ENCODE peak calls at places on chromosomes 7 and 10, in nine cellular contexts. One of them, this sample, is unnamed.

GRCh38 chr7:70776627-70777101 is 355.3 kb upstream of the GALNT17 start:
- DNase-seq in occipital lobe: peak; percentile 78
- DNase-seq in activated naive CD8-positive, alpha-beta T cell treated with anti-CD3 and anti-CD28 coated beads, Interleukin-2, amount 10 ng/mL, durations not matched to agents 7 days and 5 days: no peak
- DNase-seq in activated naive CD4-positive, alpha-beta T cell: no peak
- DNase-seq in fibroblast of mammary gland: peak; percentile 68
- DNase-seq in stomach: no peak
- DNase-seq in NCI-H187 treated with DMSO at 0.1 percent for 48 hours: no peak
- DNase-seq in left ventricle myocardium inferior: no peak
- DNase-seq in transverse colon: no peak
- DNase-seq in this sample: no peak

GRCh38 chr7:1087952-1088920 is at the start of gene GPER1:
- DNase-seq in occipital lobe: no peak
- DNase-seq in activated naive CD8-positive, alpha-beta T cell treated with anti-CD3 and anti-CD28 coated beads, Interleukin-2, amount 10 ng/mL, durations not matched to agents 7 days and 5 days: no peak
- DNase-seq in activated naive CD4-positive, alpha-beta T cell: no peak
- DNase-seq in fibroblast of mammary gland: no peak
- DNase-seq in stomach: peak; percentile 88
- DNase-seq in NCI-H187 treated with DMSO at 0.1 percent for 48 hours: no peak
- DNase-seq in left ventricle myocardium inferior: peak; percentile 58
- DNase-seq in transverse colon: peak; percentile 86
- DNase-seq in this sample: peak; percentile 72

GRCh38 chr10:77156406-77156879 is 481.2 kb downstream of the KCNMA1 start:
- DNase-seq in occipital lobe: no peak
- DNase-seq in activated naive CD8-positive, alpha-beta T cell treated with anti-CD3 and anti-CD28 coated beads, Interleukin-2, amount 10 ng/mL, durations not matched to agents 7 days and 5 days: no peak
- DNase-seq in activated naive CD4-positive, alpha-beta T cell: no peak
- DNase-seq in fibroblast of mammary gland: peak; percentile 85
- DNase-seq in stomach: no peak
- DNase-seq in NCI-H187 treated with DMSO at 0.1 percent for 48 hours: no peak
- DNase-seq in left ventricle myocardium inferior: no peak
- DNase-seq in transverse colon: peak; percentile 47
- DNase-seq in this sample: no peak

GRCh38 chr7:50869108-50869716 is 86.5 kb upstream of the GRB10 start:
- DNase-seq in occipital lobe: no peak
- DNase-seq in activated naive CD8-positive, alpha-beta T cell treated with anti-CD3 and anti-CD28 coated beads, Interleukin-2, amount 10 ng/mL, durations not matched to agents 7 days and 5 days: no peak
- DNase-seq in activated naive CD4-positive, alpha-beta T cell: no peak
- DNase-seq in fibroblast of mammary gland: peak; percentile 86
- DNase-seq in stomach: no peak
- DNase-seq in NCI-H187 treated with DMSO at 0.1 percent for 48 hours: no peak
- DNase-seq in left ventricle myocardium inferior: no peak
- DNase-seq in transverse colon: no peak
- DNase-seq in this sample: no peak

GRCh38 chr7:153061913-153062528 is 302.5 kb downstream of the ACTR3B start:
- DNase-seq in occipital lobe: no peak
- DNase-seq in activated naive CD8-positive, alpha-beta T cell treated with anti-CD3 and anti-CD28 coated beads, Interleukin-2, amount 10 ng/mL, durations not matched to agents 7 days and 5 days: peak; percentile 34
- DNase-seq in activated naive CD4-positive, alpha-beta T cell: no peak
- DNase-seq in fibroblast of mammary gland: no peak
- DNase-seq in stomach: no peak
- DNase-seq in NCI-H187 treated with DMSO at 0.1 percent for 48 hours: no peak
- DNase-seq in left ventricle myocardium inferior: no peak
- DNase-seq in transverse colon: no peak
- DNase-seq in this sample: no peak

GRCh38 chr7:117077658-117078057 is 124.4 kb downstream of the ST7 start:
- DNase-seq in occipital lobe: no peak
- DNase-seq in activated naive CD8-positive, alpha-beta T cell treated with anti-CD3 and anti-CD28 coated beads, Interleukin-2, amount 10 ng/mL, durations not matched to agents 7 days and 5 days: no peak
- DNase-seq in activated naive CD4-positive, alpha-beta T cell: no peak
- DNase-seq in fibroblast of mammary gland: no peak
- DNase-seq in stomach: no peak
- DNase-seq in NCI-H187 treated with DMSO at 0.1 percent for 48 hours: no peak
- DNase-seq in left ventricle myocardium inferior: no peak
- DNase-seq in transverse colon: no peak
- DNase-seq in this sample: no peak

GRCh38 chr7:25779002-25779546 is 372.9 kb upstream of the NFE2L3 start:
- DNase-seq in occipital lobe: no peak
- DNase-seq in activated naive CD8-positive, alpha-beta T cell treated with anti-CD3 and anti-CD28 coated beads, Interleukin-2, amount 10 ng/mL, durations not matched to agents 7 days and 5 days: no peak
- DNase-seq in activated naive CD4-positive, alpha-beta T cell: no peak
- DNase-seq in fibroblast of mammary gland: no peak
- DNase-seq in stomach: no peak
- DNase-seq in NCI-H187 treated with DMSO at 0.1 percent for 48 hours: no peak
- DNase-seq in left ventricle myocardium inferior: no peak
- DNase-seq in transverse colon: no peak
- DNase-seq in this sample: no peak

GRCh38 chr10:3814832-3815209 is 29.8 kb upstream of the KLF6 start:
- DNase-seq in occipital lobe: no peak
- DNase-seq in activated naive CD8-positive, alpha-beta T cell treated with anti-CD3 and anti-CD28 coated beads, Interleukin-2, amount 10 ng/mL, durations not matched to agents 7 days and 5 days: no peak
- DNase-seq in activated naive CD4-positive, alpha-beta T cell: no peak
- DNase-seq in fibroblast of mammary gland: no peak
- DNase-seq in stomach: no peak
- DNase-seq in NCI-H187 treated with DMSO at 0.1 percent for 48 hours: no peak
- DNase-seq in left ventricle myocardium inferior: no peak
- DNase-seq in transverse colon: no peak
- DNase-seq in this sample: no peak

GRCh38 chr7:22771194-22771593 is 44.2 kb downstream of the IL6 start:
- DNase-seq in occipital lobe: no peak
- DNase-seq in activated naive CD8-positive, alpha-beta T cell treated with anti-CD3 and anti-CD28 coated beads, Interleukin-2, amount 10 ng/mL, durations not matched to agents 7 days and 5 days: no peak
- DNase-seq in activated naive CD4-positive, alpha-beta T cell: no peak
- DNase-seq in fibroblast of mammary gland: no peak
- DNase-seq in stomach: no peak
- DNase-seq in NCI-H187 treated with DMSO at 0.1 percent for 48 hours: no peak
- DNase-seq in left ventricle myocardium inferior: no peak
- DNase-seq in transverse colon: no peak
- DNase-seq in this sample: no peak

GRCh38 chr7:105521027-105521730 is 892 bp downstream of the PUS7 start:
- DNase-seq in occipital lobe: peak; percentile 62
- DNase-seq in activated naive CD8-positive, alpha-beta T cell treated with anti-CD3 and anti-CD28 coated beads, Interleukin-2, amount 10 ng/mL, durations not matched to agents 7 days and 5 days: peak; percentile 66
- DNase-seq in activated naive CD4-positive, alpha-beta T cell: no peak
- DNase-seq in fibroblast of mammary gland: peak; percentile 45
- DNase-seq in stomach: peak; percentile 66
- DNase-seq in NCI-H187 treated with DMSO at 0.1 percent for 48 hours: peak; percentile 74
- DNase-seq in left ventricle myocardium inferior: peak; percentile 67
- DNase-seq in transverse colon: peak; percentile 61
- DNase-seq in this sample: peak; percentile 52

GRCh38 chr10:48602401-48603135 is 2.3 kb downstream of the ARHGAP22 start:
- DNase-seq in occipital lobe: no peak
- DNase-seq in activated naive CD8-positive, alpha-beta T cell treated with anti-CD3 and anti-CD28 coated beads, Interleukin-2, amount 10 ng/mL, durations not matched to agents 7 days and 5 days: no peak
- DNase-seq in activated naive CD4-positive, alpha-beta T cell: no peak
- DNase-seq in fibroblast of mammary gland: peak; percentile 38
- DNase-seq in stomach: no peak
- DNase-seq in NCI-H187 treated with DMSO at 0.1 percent for 48 hours: no peak
- DNase-seq in left ventricle myocardium inferior: no peak
- DNase-seq in transverse colon: no peak
- DNase-seq in this sample: no peak

GRCh38 chr10:110932505-110933180 is 13.2 kb downstream of the SHOC2 start:
- DNase-seq in occipital lobe: no peak
- DNase-seq in activated naive CD8-positive, alpha-beta T cell treated with anti-CD3 and anti-CD28 coated beads, Interleukin-2, amount 10 ng/mL, durations not matched to agents 7 days and 5 days: no peak
- DNase-seq in activated naive CD4-positive, alpha-beta T cell: no peak
- DNase-seq in fibroblast of mammary gland: no peak
- DNase-seq in stomach: no peak
- DNase-seq in NCI-H187 treated with DMSO at 0.1 percent for 48 hours: no peak
- DNase-seq in left ventricle myocardium inferior: no peak
- DNase-seq in transverse colon: no peak
- DNase-seq in this sample: no peak

GRCh38 chr7:79420464-79420863 is 33.0 kb downstream of the MAGI2 start:
- DNase-seq in occipital lobe: no peak
- DNase-seq in activated naive CD8-positive, alpha-beta T cell treated with anti-CD3 and anti-CD28 coated beads, Interleukin-2, amount 10 ng/mL, durations not matched to agents 7 days and 5 days: no peak
- DNase-seq in activated naive CD4-positive, alpha-beta T cell: no peak
- DNase-seq in fibroblast of mammary gland: peak; percentile 96
- DNase-seq in stomach: no peak
- DNase-seq in NCI-H187 treated with DMSO at 0.1 percent for 48 hours: no peak
- DNase-seq in left ventricle myocardium inferior: no peak
- DNase-seq in transverse colon: no peak
- DNase-seq in this sample: no peak

GRCh38 chr10:92567952-92568600 is 5.8 kb downstream of the IDE start:
- DNase-seq in occipital lobe: no peak
- DNase-seq in activated naive CD8-positive, alpha-beta T cell treated with anti-CD3 and anti-CD28 coated beads, Interleukin-2, amount 10 ng/mL, durations not matched to agents 7 days and 5 days: no peak
- DNase-seq in activated naive CD4-positive, alpha-beta T cell: no peak
- DNase-seq in fibroblast of mammary gland: peak; percentile 62
- DNase-seq in stomach: no peak
- DNase-seq in NCI-H187 treated with DMSO at 0.1 percent for 48 hours: no peak
- DNase-seq in left ventricle myocardium inferior: no peak
- DNase-seq in transverse colon: no peak
- DNase-seq in this sample: no peak

GRCh38 chr7:16649196-16649595 is 3.2 kb downstream of the BZW2 start:
- DNase-seq in occipital lobe: no peak
- DNase-seq in activated naive CD8-positive, alpha-beta T cell treated with anti-CD3 and anti-CD28 coated beads, Interleukin-2, amount 10 ng/mL, durations not matched to agents 7 days and 5 days: no peak
- DNase-seq in activated naive CD4-positive, alpha-beta T cell: no peak
- DNase-seq in fibroblast of mammary gland: peak; percentile 35
- DNase-seq in stomach: no peak
- DNase-seq in NCI-H187 treated with DMSO at 0.1 percent for 48 hours: no peak
- DNase-seq in left ventricle myocardium inferior: no peak
- DNase-seq in transverse colon: no peak
- DNase-seq in this sample: no peak

GRCh38 chr7:30224511-30225031 is 59.8 kb upstream of the ZNRF2 start:
- DNase-seq in occipital lobe: no peak
- DNase-seq in activated naive CD8-positive, alpha-beta T cell treated with anti-CD3 and anti-CD28 coated beads, Interleukin-2, amount 10 ng/mL, durations not matched to agents 7 days and 5 days: no peak
- DNase-seq in activated naive CD4-positive, alpha-beta T cell: no peak
- DNase-seq in fibroblast of mammary gland: peak; percentile 86
- DNase-seq in stomach: no peak
- DNase-seq in NCI-H187 treated with DMSO at 0.1 percent for 48 hours: no peak
- DNase-seq in left ventricle myocardium inferior: no peak
- DNase-seq in transverse colon: no peak
- DNase-seq in this sample: no peak

GRCh38 chr10:786666-787512 is 97.4 kb upstream of the DIP2C start:
- DNase-seq in occipital lobe: no peak
- DNase-seq in activated naive CD8-positive, alpha-beta T cell treated with anti-CD3 and anti-CD28 coated beads, Interleukin-2, amount 10 ng/mL, durations not matched to agents 7 days and 5 days: no peak
- DNase-seq in activated naive CD4-positive, alpha-beta T cell: no peak
- DNase-seq in fibroblast of mammary gland: peak; percentile 13
- DNase-seq in stomach: peak; percentile 24
- DNase-seq in NCI-H187 treated with DMSO at 0.1 percent for 48 hours: no peak
- DNase-seq in left ventricle myocardium inferior: no peak
- DNase-seq in transverse colon: no peak
- DNase-seq in this sample: peak; percentile 3

GRCh38 chr7:134690016-134690415 is 43.4 kb downstream of the BPGM start:
- DNase-seq in occipital lobe: no peak
- DNase-seq in activated naive CD8-positive, alpha-beta T cell treated with anti-CD3 and anti-CD28 coated beads, Interleukin-2, amount 10 ng/mL, durations not matched to agents 7 days and 5 days: no peak
- DNase-seq in activated naive CD4-positive, alpha-beta T cell: no peak
- DNase-seq in fibroblast of mammary gland: peak; percentile 72
- DNase-seq in stomach: no peak
- DNase-seq in NCI-H187 treated with DMSO at 0.1 percent for 48 hours: no peak
- DNase-seq in left ventricle myocardium inferior: no peak
- DNase-seq in transverse colon: no peak
- DNase-seq in this sample: no peak

GRCh38 chr7:100465702-100466311 is 1.7 kb upstream of the SPACDR start:
- DNase-seq in occipital lobe: peak; percentile 89
- DNase-seq in activated naive CD8-positive, alpha-beta T cell treated with anti-CD3 and anti-CD28 coated beads, Interleukin-2, amount 10 ng/mL, durations not matched to agents 7 days and 5 days: no peak
- DNase-seq in activated naive CD4-positive, alpha-beta T cell: no peak
- DNase-seq in fibroblast of mammary gland: peak; percentile 70
- DNase-seq in stomach: peak; percentile 87
- DNase-seq in NCI-H187 treated with DMSO at 0.1 percent for 48 hours: no peak
- DNase-seq in left ventricle myocardium inferior: peak; percentile 80
- DNase-seq in transverse colon: peak; percentile 69
- DNase-seq in this sample: peak; percentile 84

GRCh38 chr10:88411772-88412349 is 171.3 kb downstream of the RNLS start:
- DNase-seq in occipital lobe: no peak
- DNase-seq in activated naive CD8-positive, alpha-beta T cell treated with anti-CD3 and anti-CD28 coated beads, Interleukin-2, amount 10 ng/mL, durations not matched to agents 7 days and 5 days: no peak
- DNase-seq in activated naive CD4-positive, alpha-beta T cell: no peak
- DNase-seq in fibroblast of mammary gland: peak; percentile 71
- DNase-seq in stomach: no peak
- DNase-seq in NCI-H187 treated with DMSO at 0.1 percent for 48 hours: no peak
- DNase-seq in left ventricle myocardium inferior: no peak
- DNase-seq in transverse colon: no peak
- DNase-seq in this sample: no peak

GRCh38 chr10:83357627-83358026 is 781.7 kb upstream of the GHITM start:
- DNase-seq in occipital lobe: no peak
- DNase-seq in activated naive CD8-positive, alpha-beta T cell treated with anti-CD3 and anti-CD28 coated beads, Interleukin-2, amount 10 ng/mL, durations not matched to agents 7 days and 5 days: no peak
- DNase-seq in activated naive CD4-positive, alpha-beta T cell: no peak
- DNase-seq in fibroblast of mammary gland: no peak
- DNase-seq in stomach: no peak
- DNase-seq in NCI-H187 treated with DMSO at 0.1 percent for 48 hours: no peak
- DNase-seq in left ventricle myocardium inferior: no peak
- DNase-seq in transverse colon: no peak
- DNase-seq in this sample: no peak

GRCh38 chr10:99232357-99232999 is 3.2 kb downstream of the HPSE2 start:
- DNase-seq in occipital lobe: no peak
- DNase-seq in activated naive CD8-positive, alpha-beta T cell treated with anti-CD3 and anti-CD28 coated beads, Interleukin-2, amount 10 ng/mL, durations not matched to agents 7 days and 5 days: peak; percentile 36
- DNase-seq in activated naive CD4-positive, alpha-beta T cell: no peak
- DNase-seq in fibroblast of mammary gland: peak; percentile 8
- DNase-seq in stomach: no peak
- DNase-seq in NCI-H187 treated with DMSO at 0.1 percent for 48 hours: no peak
- DNase-seq in left ventricle myocardium inferior: no peak
- DNase-seq in transverse colon: no peak
- DNase-seq in this sample: no peak

GRCh38 chr10:93445097-93445960 is 36.8 kb downstream of the MYOF start:
- DNase-seq in occipital lobe: no peak
- DNase-seq in activated naive CD8-positive, alpha-beta T cell treated with anti-CD3 and anti-CD28 coated beads, Interleukin-2, amount 10 ng/mL, durations not matched to agents 7 days and 5 days: no peak
- DNase-seq in activated naive CD4-positive, alpha-beta T cell: no peak
- DNase-seq in fibroblast of mammary gland: peak; percentile 93
- DNase-seq in stomach: peak; percentile 97
- DNase-seq in NCI-H187 treated with DMSO at 0.1 percent for 48 hours: peak; percentile 59
- DNase-seq in left ventricle myocardium inferior: peak; percentile 81
- DNase-seq in transverse colon: peak; percentile 89
- DNase-seq in this sample: peak; percentile 97

GRCh38 chr7:77290425-77290824 is 90.8 kb upstream of the FGL2 start:
- DNase-seq in occipital lobe: no peak
- DNase-seq in activated naive CD8-positive, alpha-beta T cell treated with anti-CD3 and anti-CD28 coated beads, Interleukin-2, amount 10 ng/mL, durations not matched to agents 7 days and 5 days: no peak
- DNase-seq in activated naive CD4-positive, alpha-beta T cell: no peak
- DNase-seq in fibroblast of mammary gland: no peak
- DNase-seq in stomach: no peak
- DNase-seq in NCI-H187 treated with DMSO at 0.1 percent for 48 hours: no peak
- DNase-seq in left ventricle myocardium inferior: no peak
- DNase-seq in transverse colon: no peak
- DNase-seq in this sample: no peak

GRCh38 chr10:60816624-60817023 is 38.3 kb downstream of the CDK1 start:
- DNase-seq in occipital lobe: peak; percentile 53
- DNase-seq in activated naive CD8-positive, alpha-beta T cell treated with anti-CD3 and anti-CD28 coated beads, Interleukin-2, amount 10 ng/mL, durations not matched to agents 7 days and 5 days: no peak
- DNase-seq in activated naive CD4-positive, alpha-beta T cell: no peak
- DNase-seq in fibroblast of mammary gland: peak; percentile 87
- DNase-seq in stomach: peak; percentile 32
- DNase-seq in NCI-H187 treated with DMSO at 0.1 percent for 48 hours: no peak
- DNase-seq in left ventricle myocardium inferior: no peak
- DNase-seq in transverse colon: peak; percentile 34
- DNase-seq in this sample: peak; percentile 72

GRCh38 chr10:45418859-45419672 is 45.0 kb downstream of the ALOX5 start:
- DNase-seq in occipital lobe: peak; percentile 53
- DNase-seq in activated naive CD8-positive, alpha-beta T cell treated with anti-CD3 and anti-CD28 coated beads, Interleukin-2, amount 10 ng/mL, durations not matched to agents 7 days and 5 days: peak; percentile 81
- DNase-seq in activated naive CD4-positive, alpha-beta T cell: peak; percentile 44
- DNase-seq in fibroblast of mammary gland: peak; percentile 27
- DNase-seq in stomach: peak; percentile 51
- DNase-seq in NCI-H187 treated with DMSO at 0.1 percent for 48 hours: no peak
- DNase-seq in left ventricle myocardium inferior: peak; percentile 76
- DNase-seq in transverse colon: peak; percentile 72
- DNase-seq in this sample: peak; percentile 29

GRCh38 chr7:17535776-17536175 is 237.3 kb downstream of the AHR start:
- DNase-seq in occipital lobe: no peak
- DNase-seq in activated naive CD8-positive, alpha-beta T cell treated with anti-CD3 and anti-CD28 coated beads, Interleukin-2, amount 10 ng/mL, durations not matched to agents 7 days and 5 days: no peak
- DNase-seq in activated naive CD4-positive, alpha-beta T cell: no peak
- DNase-seq in fibroblast of mammary gland: peak; percentile 91
- DNase-seq in stomach: no peak
- DNase-seq in NCI-H187 treated with DMSO at 0.1 percent for 48 hours: no peak
- DNase-seq in left ventricle myocardium inferior: no peak
- DNase-seq in transverse colon: no peak
- DNase-seq in this sample: no peak

GRCh38 chr10:74738985-74739567 is 87.3 kb upstream of the KAT6B start:
- DNase-seq in occipital lobe: no peak
- DNase-seq in activated naive CD8-positive, alpha-beta T cell treated with anti-CD3 and anti-CD28 coated beads, Interleukin-2, amount 10 ng/mL, durations not matched to agents 7 days and 5 days: peak; percentile 54
- DNase-seq in activated naive CD4-positive, alpha-beta T cell: peak; percentile 1
- DNase-seq in fibroblast of mammary gland: peak; percentile 21
- DNase-seq in stomach: no peak
- DNase-seq in NCI-H187 treated with DMSO at 0.1 percent for 48 hours: no peak
- DNase-seq in left ventricle myocardium inferior: no peak
- DNase-seq in transverse colon: peak; percentile 43
- DNase-seq in this sample: no peak

GRCh38 chr10:4073912-4074311 is 288.9 kb upstream of the KLF6 start:
- DNase-seq in occipital lobe: no peak
- DNase-seq in activated naive CD8-positive, alpha-beta T cell treated with anti-CD3 and anti-CD28 coated beads, Interleukin-2, amount 10 ng/mL, durations not matched to agents 7 days and 5 days: no peak
- DNase-seq in activated naive CD4-positive, alpha-beta T cell: no peak
- DNase-seq in fibroblast of mammary gland: peak; percentile 95
- DNase-seq in stomach: no peak
- DNase-seq in NCI-H187 treated with DMSO at 0.1 percent for 48 hours: no peak
- DNase-seq in left ventricle myocardium inferior: peak; percentile 41
- DNase-seq in transverse colon: no peak
- DNase-seq in this sample: no peak

This sample was measured in prostate gland.